ENCODE peak calls at places on chromosomes 6 and 20, in eight cellular contexts. X is cardiac muscle cell, B is adrenal gland, C is breast epithelium, E is lower leg skin, A is astrocyte of the spinal cord, M is neural progenitor cell, H is AG04450. U is an unnamed sample.

GRCh38 chr6:87755697-87756671 is 54.0 kb upstream of the AKIRIN2 start:
- DNase-seq in E (no peak), A (peak), M (no peak), C (no peak), X (no peak), H (no peak), B (no peak), U (no peak)

GRCh38 chr20:3115190-3116107 is 30.9 kb upstream of the AVP start:
- DNase-seq in H (peak), C (no peak), M (peak), A (peak), X (peak), B (peak), E (no peak), U (peak)

GRCh38 chr20:33769032-33769431 is 37.2 kb downstream of the ZNF341 start:
- DNase-seq in X (no peak), A (no peak), E (no peak), B (no peak), M (no peak), H (no peak), C (no peak), U (no peak)

GRCh38 chr20:61493798-61494305 is 241.8 kb downstream of the CDH4 start:
- DNase-seq in C (no peak), A (no peak), E (peak), H (no peak), X (no peak), B (peak), M (no peak), U (no peak)

GRCh38 chr6:11207199-11207968 is 25.1 kb downstream of the NEDD9 start:
- DNase-seq in X (no peak), B (peak), E (no peak), H (peak), C (peak), M (no peak), A (peak), U (no peak)

GRCh38 chr6:79614326-79615285 is 16.5 kb upstream of the SH3BGRL2 start:
- DNase-seq in M (no peak), E (no peak), C (no peak), H (no peak), B (no peak), X (peak), A (no peak), U (no peak)

GRCh38 chr6:115882174-115882573 is 178.5 kb downstream of the FRK start:
- DNase-seq in M (no peak), A (no peak), C (no peak), B (no peak), X (no peak), H (no peak), E (no peak), U (no peak)

GRCh38 chr6:109454483-109455160 is 950 bp downstream of the MICAL1 start:
- DNase-seq in E (peak), X (no peak), H (no peak), C (no peak), M (no peak), A (peak), B (peak), U (peak)

GRCh38 chr6:110185879-110186278 is 5.7 kb downstream of the CDC40 start:
- DNase-seq in A (no peak), M (no peak), X (no peak), B (no peak), H (no peak), C (no peak), E (no peak), U (no peak)

GRCh38 chr20:19347943-19348456 is 135.6 kb downstream of the SLC24A3 start:
- DNase-seq in C (no peak), E (no peak), H (no peak), A (no peak), M (no peak), X (no peak), B (no peak), U (no peak)

GRCh38 chr20:9660236-9660868 is 146.0 kb downstream of the LAMP5 start:
- DNase-seq in B (peak), M (peak), E (no peak), X (peak), A (peak), H (no peak), C (no peak), U (no peak)

GRCh38 chr6:13725570-13725969 is 13.9 kb upstream of the RANBP9 start:
- DNase-seq in A (peak), X (no peak), M (no peak), H (no peak), E (no peak), B (no peak), C (no peak), U (no peak)

GRCh38 chr20:19944772-19945459 is 72.2 kb upstream of the NAA20 start:
- DNase-seq in M (no peak), C (no peak), H (no peak), E (no peak), B (no peak), A (peak), X (no peak), U (no peak)

GRCh38 chr20:20820104-20820503 is 107.7 kb upstream of the RALGAPA2 start:
- DNase-seq in X (peak), H (no peak), M (peak), C (no peak), B (peak), A (no peak), E (no peak), U (no peak)

GRCh38 chr6:36320475-36320874 is 16.2 kb downstream of the BNIP5 start:
- DNase-seq in H (no peak), C (no peak), B (no peak), E (no peak), M (no peak), X (no peak), A (no peak), U (no peak)

GRCh38 chr6:75855047-75855446 is 106.0 kb downstream of the MYO6 start:
- DNase-seq in X (peak), B (peak), M (peak), H (peak), C (no peak), A (peak), E (no peak), U (no peak)

GRCh38 chr6:21395121-21395520 is 198.4 kb upstream of the SOX4 start:
- DNase-seq in E (no peak), X (no peak), B (no peak), C (no peak), M (no peak), H (no peak), A (no peak), U (no peak)

GRCh38 chr20:62352402-62353288 is 14.5 kb downstream of the LAMA5 start:
- DNase-seq in X (no peak), H (no peak), B (peak), M (no peak), C (peak), A (peak), E (no peak), U (no peak)

GRCh38 chr6:107711953-107712522 is 112.1 kb downstream of the SCML4 start:
- DNase-seq in A (no peak), E (no peak), B (no peak), X (no peak), C (no peak), H (no peak), M (no peak), U (no peak)

GRCh38 chr6:166806217-166806838 is 150.0 kb downstream of the RNASET2 start:
- DNase-seq in H (no peak), A (no peak), B (no peak), M (no peak), E (no peak), X (no peak), C (no peak), U (no peak)

GRCh38 chr20:48102821-48103635 is 317.7 kb upstream of the SULF2 start:
- DNase-seq in A (peak), B (no peak), E (peak), C (no peak), X (no peak), M (no peak), H (no peak), U (peak)

GRCh38 chr20:63979549-63980316 is at the start of gene SAMD10:
- DNase-seq in A (peak), H (no peak), X (peak), M (peak), E (no peak), C (no peak), B (no peak), U (peak)

GRCh38 chr6:138504764-138505689 is 5.7 kb upstream of the NHSL1 start:
- DNase-seq in M (no peak), H (no peak), X (no peak), C (no peak), B (no peak), A (no peak), E (no peak), U (no peak)

GRCh38 chr6:33108307-33108706 is 32.5 kb downstream of the HLA-DPB1 start:
- DNase-seq in H (no peak), X (no peak), A (no peak), C (no peak), E (peak), M (no peak), B (no peak), U (no peak)

GRCh38 chr6:134517145-134517658 is 199.3 kb upstream of the SGK1 start:
- DNase-seq in C (no peak), B (peak), E (peak), X (peak), M (peak), A (peak), H (peak), U (peak)

GRCh38 chr6:147530132-147531060 is 21.9 kb downstream of the SAMD5 start:
- DNase-seq in X (no peak), M (no peak), A (no peak), H (no peak), C (no peak), B (no peak), E (no peak), U (no peak)

DNA sequence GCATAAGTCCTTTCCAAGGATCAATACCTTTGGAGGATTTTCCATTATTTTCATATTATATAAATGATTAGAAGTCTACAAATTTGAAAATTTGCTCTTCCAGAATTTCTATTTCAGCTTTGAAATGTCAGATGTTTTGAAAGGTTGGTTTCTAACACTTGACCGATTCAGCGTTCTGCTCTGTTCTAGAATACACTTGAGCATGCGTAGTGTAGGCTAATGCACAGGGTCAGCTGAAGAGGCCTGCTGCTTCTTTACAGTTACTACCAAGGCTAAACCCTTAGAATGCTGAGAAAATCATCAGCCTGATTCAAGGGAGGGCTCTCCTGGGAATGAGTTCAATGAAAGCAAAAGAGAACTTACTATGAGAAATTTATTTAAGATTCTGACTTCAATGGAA is 177.6 kb downstream of the RNF144B start:
- DNase-seq in H (no peak), A (no peak), M (no peak), E (no peak), C (no peak), X (no peak), B (no peak), U (no peak)
- TF ChIP-seq CTCF in H (no peak), A (no peak), M (no peak), E (no peak), C (no peak), X (no peak), B (no peak), U (no peak)

DNA sequence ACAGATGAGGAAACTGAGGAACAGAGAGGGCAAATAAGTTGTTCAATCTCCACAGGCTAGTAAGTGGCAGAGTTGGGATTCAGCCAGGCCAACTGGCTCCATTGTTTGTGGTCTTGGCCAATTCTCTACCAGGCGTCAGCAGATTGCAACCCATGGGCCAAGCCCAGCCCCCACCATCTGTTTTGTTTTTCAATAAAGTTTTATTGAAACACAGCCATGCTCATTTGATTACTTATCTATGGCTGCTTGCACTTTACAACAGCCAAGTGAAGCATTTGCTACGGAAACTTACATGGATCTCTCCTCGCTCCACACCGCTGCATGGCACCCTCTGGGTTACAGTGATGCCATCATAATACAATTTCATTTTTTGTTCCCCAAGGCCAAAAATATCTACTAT is 90.8 kb downstream of the ZNF217 start:
- DNase-seq in H (no peak), B (no peak), M (no peak), E (no peak), A (no peak), X (no peak), C (no peak), U (no peak)
- H3K4me3 ChIP-seq in H (no peak), B (no peak), M (no peak), E (no peak), A (no peak), X (no peak), C (no peak), U (no peak)

GRCh38 chr6:85798934-85799490 is 156.3 kb upstream of the SYNCRIP start:
- DNase-seq in X (no peak), C (no peak), B (no peak), M (peak), H (no peak), A (no peak), E (no peak), U (no peak)
- TF ChIP-seq CTCF in X (no peak), C (no peak), B (no peak), M (no peak), H (no peak), A (no peak), E (no peak), U (no peak)

GRCh38 chr6:49519660-49520059 is 19.9 kb downstream of the GLYATL3 start:
- DNase-seq in H (no peak), X (no peak), C (no peak), E (no peak), A (no peak), B (no peak), M (no peak), U (no peak)
- H3K4me3 ChIP-seq in H (no peak), X (no peak), C (no peak), E (no peak), A (no peak), B (no peak), M (no peak), U (no peak)

GRCh38 chr6:28402197-28402596 is 2.6 kb upstream of the ZSCAN12 start:
- DNase-seq in M (no peak), H (no peak), X (no peak), A (no peak), B (no peak), E (no peak), C (no peak), U (no peak)

GRCh38 chr6:28401172-28401571 is 1.6 kb upstream of the ZSCAN12 start:
- DNase-seq in E (no peak), B (no peak), X (no peak), H (no peak), A (no peak), C (no peak), M (no peak), U (no peak)

GRCh38 chr6:28395918-28396317 is 3.6 kb downstream of the ZSCAN12 start:
- DNase-seq in E (no peak), A (no peak), X (no peak), M (no peak), C (no peak), B (no peak), H (no peak), U (no peak)

GRCh38 chr6:28400122-28400451 is 540 bp upstream of the ZSCAN12 start:
- DNase-seq in X (no peak), E (no peak), C (no peak), B (no peak), H (no peak), M (no peak), A (peak), U (no peak)

DNA sequence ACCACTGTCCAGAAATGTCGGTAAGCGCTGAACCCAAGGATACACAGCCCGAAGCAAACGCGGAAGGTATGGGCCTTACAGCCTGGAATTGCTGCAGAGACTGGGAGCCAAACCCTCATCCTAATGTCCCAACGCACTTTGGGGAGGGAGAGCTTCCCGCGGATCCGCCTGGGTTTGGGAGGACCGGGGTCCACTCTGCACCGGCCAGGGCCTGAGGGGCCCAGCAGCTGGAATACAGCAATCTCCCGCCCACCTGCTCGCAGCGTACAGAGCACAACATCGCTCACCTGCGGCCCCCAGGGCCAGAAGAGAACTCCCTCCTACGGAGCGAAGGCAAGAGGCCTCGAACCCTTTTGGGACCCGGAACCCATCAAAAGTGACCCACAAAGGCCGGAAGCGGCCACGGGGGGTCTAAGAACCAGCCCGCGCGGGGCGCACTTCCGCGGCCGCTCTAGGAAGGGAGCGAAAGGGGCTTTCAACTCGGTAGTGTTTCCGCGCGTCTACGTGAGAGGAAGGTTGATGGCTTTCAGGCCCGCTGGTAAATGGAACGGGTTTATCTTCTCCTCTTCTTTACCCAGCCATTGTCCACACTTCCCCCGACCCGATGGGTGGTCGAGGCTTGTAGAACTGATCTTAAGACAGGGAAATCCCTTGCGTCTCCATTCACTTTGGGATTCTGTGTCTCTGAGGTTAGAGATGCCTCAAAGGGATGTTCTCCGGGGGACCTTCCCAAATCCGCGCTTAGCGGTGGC is at the start of gene ZSCAN12:
- DNase-seq in A (peak), M (peak), H (peak), E (peak), X (peak), C (peak), B (peak), U (peak)
- TF ChIP-seq CTCF in A (peak), M (peak), H (peak), E (no peak), X (peak), C (no peak), B (peak), U (peak)

GRCh38 chr6:44224978-44225330 is 1.6 kb downstream of the SLC29A1 start:
- DNase-seq in E (no peak), B (no peak), H (no peak), A (no peak), X (no peak), C (no peak), M (no peak), U (no peak)
- H3K4me3 ChIP-seq in E (no peak), B (no peak), H (no peak), A (no peak), X (no peak), C (peak), M (peak), U (no peak)

U was measured in ovary.